ENCODE peak calls at places on chromosome 17, in nine cellular contexts. U, K, H, N, A, E, M, X and Z are unnamed samples.

GRCh38 chr17:59299400-59300092 is 31.9 kb upstream of the YPEL2 start:
- DNase-seq in K (no peak), A (no peak), U (no peak), E (no peak), H (no peak), M (no peak), N (no peak), X (no peak), Z (no peak)

GRCh38 chr17:10649031-10649430 is 8.1 kb downstream of the MYH3 start:
- DNase-seq in K (no peak), H (no peak), E (no peak), U (peak), N (no peak), A (no peak), X (no peak), M (no peak), Z (no peak)

GRCh38 chr17:76446449-76447231 is 6.3 kb downstream of the UBE2O start:
- DNase-seq in X (peak), N (no peak), M (no peak), E (no peak), H (no peak), A (no peak), K (peak), U (peak), Z (no peak)

GRCh38 chr17:6755731-6756184 is at the start of gene XAF1:
- DNase-seq in M (no peak), K (peak), X (peak), U (no peak), H (no peak), E (peak), N (peak), A (no peak), Z (peak)

GRCh38 chr17:59521465-59522126 is 43.8 kb upstream of the DHX40 start:
- DNase-seq in A (peak), N (peak), U (peak), X (peak), H (peak), M (no peak), E (peak), K (peak), Z (peak)

GRCh38 chr17:42305543-42306384 is 17.5 kb downstream of the STAT5A start:
- DNase-seq in A (no peak), X (peak), H (no peak), U (no peak), N (no peak), E (no peak), K (no peak), M (no peak), Z (no peak)

GRCh38 chr17:64103751-64104364 is 26.1 kb downstream of the ERN1 start:
- DNase-seq in U (peak), E (no peak), A (no peak), K (peak), X (no peak), M (no peak), H (no peak), N (no peak), Z (no peak)

GRCh38 chr17:29772981-29773380 is 150.3 kb upstream of the CORO6 start:
- DNase-seq in M (no peak), H (no peak), E (no peak), N (no peak), X (no peak), A (no peak), K (no peak), U (no peak), Z (no peak)

GRCh38 chr17:45745843-45746494 is 38.2 kb upstream of the CRHR1 start:
- DNase-seq in N (no peak), K (peak), M (no peak), X (no peak), E (no peak), U (no peak), H (no peak), A (peak), Z (no peak)

GRCh38 chr17:74644419-74644818 is 20.9 kb upstream of the CD300E start:
- DNase-seq in A (no peak), H (no peak), M (no peak), K (no peak), E (no peak), U (no peak), N (no peak), X (no peak), Z (no peak)

GRCh38 chr17:64147110-64148016 is 17.4 kb upstream of the ERN1 start:
- DNase-seq in U (no peak), K (peak), X (peak), E (no peak), H (peak), N (no peak), M (no peak), A (no peak), Z (no peak)

GRCh38 chr17:19448341-19449268 is 37.6 kb downstream of the RNF112 start:
- DNase-seq in E (no peak), A (no peak), X (no peak), H (peak), U (peak), K (peak), N (no peak), M (no peak), Z (no peak)

GRCh38 chr17:76995352-76996105 is 127.3 kb downstream of the MGAT5B start:
- DNase-seq in M (no peak), N (no peak), A (peak), X (no peak), E (no peak), H (no peak), K (no peak), U (no peak), Z (no peak)

GRCh38 chr17:7885357-7886226 is 3.0 kb upstream of the CHD3 start:
- DNase-seq in H (peak), N (peak), U (peak), M (peak), A (peak), K (peak), E (peak), X (peak), Z (peak)

GRCh38 chr17:5921919-5922318 is 148.3 kb upstream of the WSCD1 start:
- DNase-seq in X (no peak), U (peak), N (no peak), E (no peak), K (peak), A (no peak), H (no peak), M (no peak), Z (no peak)